ENCODE peak calls at places on chromosomes 5 and 9, in four cellular contexts. U is heart right ventricle, B is fibroblast of mammary gland, I is A549. D is an unnamed sample.

GRCh38 chr9:95991326-95991725 is 115.8 kb downstream of the ERCC6L2 start:
- DNase-seq in U (no peak), B (no peak), I (no peak), D (no peak)

GRCh38 chr5:157113007-157113406 is 4.2 kb upstream of the HAVCR2 start:
- DNase-seq in U (no peak), B (peak; percentile 57), I (no peak), D (no peak)

GRCh38 chr5:137646761-137647160 is 89.1 kb downstream of the KLHL3 start:
- DNase-seq in U (no peak), B (no peak), I (no peak), D (no peak)

GRCh38 chr9:86318187-86318586 is 35.8 kb upstream of the ISCA1 start:
- DNase-seq in U (no peak), B (no peak), I (no peak), D (no peak)

GRCh38 chr9:98378206-98379193 is 123.1 kb upstream of the TBC1D2 start:
- DNase-seq in U (no peak), B (peak; percentile 45), I (no peak), D (no peak)

GRCh38 chr9:34413229-34413852 is 36.6 kb upstream of the MYORG start:
- DNase-seq in U (peak; percentile 13), B (peak; percentile 59), I (peak; percentile 49), D (no peak)

GRCh38 chr9:135253305-135254004 is 166.0 kb downstream of the OLFM1 start:
- DNase-seq in U (no peak), B (no peak), I (no peak), D (no peak)

GRCh38 chr9:34992376-34992951 is 2.9 kb downstream of the DNAJB5 start:
- DNase-seq in U (peak; percentile 56), B (peak; percentile 97), I (no peak), D (no peak)

GRCh38 chr9:76458903-76459690 is at the start of gene GCNT1:
- DNase-seq in U (peak; percentile 88), B (peak; percentile 82), I (peak; percentile 88), D (peak; percentile 81)

GRCh38 chr5:68053202-68053601 is 162.4 kb upstream of the PIK3R1 start:
- DNase-seq in U (no peak), B (peak; percentile 60), I (no peak), D (no peak)

GRCh38 chr9:33817327-33818166 is 587 bp downstream of the UBE2R2 start:
- DNase-seq in U (peak; percentile 56), B (peak; percentile 70), I (peak; percentile 83), D (peak; percentile 52)

GRCh38 chr5:173202266-173202875 is 32.6 kb downstream of the NKX2-5 start:
- DNase-seq in U (no peak), B (no peak), I (no peak), D (no peak)

GRCh38 chr9:137740311-137740710 is 121.5 kb downstream of the EHMT1 start:
- DNase-seq in U (peak; percentile 51), B (peak; percentile 62), I (no peak), D (no peak)

GRCh38 chr5:43997647-43998251 is 391.5 kb downstream of the FGF10 start:
- DNase-seq in U (no peak), B (peak; percentile 77), I (peak; percentile 4), D (no peak)

GRCh38 chr9:117075636-117076035 is 339.2 kb downstream of the ASTN2 start:
- DNase-seq in U (no peak), B (no peak), I (no peak), D (no peak)

GRCh38 chr9:114954986-114955623 is 24.7 kb upstream of the TNFSF8 start:
- DNase-seq in U (no peak), B (no peak), I (no peak), D (no peak)

GRCh38 chr5:143933434-143933833 is 121.5 kb downstream of the HMHB1 start:
- DNase-seq in U (no peak), B (no peak), I (no peak), D (no peak)

GRCh38 chr9:94911986-94912635 is 185.6 kb downstream of the AOPEP start:
- DNase-seq in U (no peak), B (no peak), I (no peak), D (no peak)

GRCh38 chr9:114691046-114691955 is 9.3 kb upstream of the TEX48 start:
- DNase-seq in U (no peak), B (peak; percentile 90), I (peak; percentile 78), D (no peak)

GRCh38 chr9:112921549-112921948 is 30.9 kb upstream of the SLC46A2 start:
- DNase-seq in U (no peak), B (peak; percentile 73), I (no peak), D (no peak)

GRCh38 chr9:121558423-121558950 is 58.8 kb upstream of the GGTA1 start:
- DNase-seq in U (no peak), B (no peak), I (no peak), D (no peak)

GRCh38 chr9:105195259-105195658 is 49.2 kb upstream of the SLC44A1 start:
- DNase-seq in U (no peak), B (no peak), I (no peak), D (no peak)
- TF ChIP-seq CTCF in U (no peak), B (no peak), I (no peak), D (no peak)

DNA sequence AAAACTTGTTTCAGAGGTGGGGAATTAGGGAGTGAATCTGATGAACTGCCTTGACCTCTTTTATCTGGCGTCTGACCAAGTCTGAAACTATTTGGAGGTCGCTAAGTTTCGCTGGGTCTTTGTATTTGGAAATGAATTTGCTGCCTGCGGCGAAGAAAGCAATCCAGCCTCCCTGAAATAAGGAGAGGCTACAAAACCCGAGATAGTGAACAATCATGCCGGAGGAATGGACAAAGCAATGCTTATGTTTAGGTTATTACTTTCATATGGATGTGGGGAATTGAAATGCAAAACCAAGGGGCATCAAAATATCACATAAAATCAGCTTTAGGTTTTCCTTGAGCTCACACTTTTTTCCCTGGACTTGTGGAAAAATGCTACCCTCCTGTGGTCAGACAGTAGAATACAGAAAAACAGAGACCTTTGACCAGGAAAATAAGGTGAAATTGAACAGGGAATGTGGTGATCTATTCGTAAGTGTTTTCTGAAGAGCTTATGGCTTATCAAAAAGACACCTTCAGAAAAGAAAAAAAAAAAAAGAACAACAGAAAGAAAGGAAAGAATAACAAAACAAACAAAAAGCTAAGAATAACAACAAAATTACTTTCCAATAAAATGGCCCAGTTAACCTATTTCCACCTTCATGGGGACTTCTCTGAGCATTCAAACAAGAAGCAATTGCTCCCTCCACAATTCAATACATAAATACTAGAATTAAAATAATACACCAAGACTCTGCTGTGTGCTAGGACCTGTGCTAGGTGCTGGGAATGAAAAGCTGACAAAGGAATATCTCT is 68.6 kb upstream of the DPYSL3 start:
- DNase-seq in U (no peak), B (peak; percentile 71), I (peak; percentile 25), D (no peak)
- TF ChIP-seq CTCF in U (peak; percentile 77), B (peak; percentile 76), I (peak; percentile 77), D (no peak)

DNA sequence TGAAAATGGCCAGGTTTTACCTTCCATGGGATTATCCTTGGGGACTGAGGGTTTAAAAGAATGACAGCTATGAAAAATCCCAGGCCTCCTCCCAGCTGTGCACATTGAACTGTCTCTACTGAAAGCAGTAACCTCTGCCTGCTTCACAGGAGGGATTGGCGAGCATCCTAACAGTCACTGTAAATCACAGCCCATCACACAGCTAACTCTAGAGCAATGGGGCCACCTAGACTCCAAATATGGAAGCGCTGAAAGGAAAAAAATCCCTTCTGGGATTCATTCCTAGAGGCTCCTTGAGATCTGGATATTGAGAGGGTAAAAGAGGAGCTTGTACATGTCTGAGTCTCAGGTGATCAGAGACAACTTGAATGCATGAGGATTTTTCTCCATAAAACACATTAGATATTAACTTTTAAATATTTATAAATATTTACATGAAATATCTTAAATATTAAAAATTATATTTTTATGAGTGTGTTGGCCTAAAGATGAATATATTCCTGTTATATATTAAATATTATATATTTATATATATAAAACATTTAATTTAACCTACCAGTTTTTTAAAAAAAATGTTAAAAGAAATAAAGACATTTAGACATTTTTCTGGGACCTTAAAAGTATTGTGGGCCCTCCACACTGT is 133.8 kb upstream of the SLC24A2 start:
- DNase-seq in U (no peak), B (peak; percentile 71), I (peak; percentile 28), D (no peak)
- TF ChIP-seq CTCF in U (peak; percentile 46), B (peak; percentile 69), I (peak; percentile 43), D (no peak)

DNA sequence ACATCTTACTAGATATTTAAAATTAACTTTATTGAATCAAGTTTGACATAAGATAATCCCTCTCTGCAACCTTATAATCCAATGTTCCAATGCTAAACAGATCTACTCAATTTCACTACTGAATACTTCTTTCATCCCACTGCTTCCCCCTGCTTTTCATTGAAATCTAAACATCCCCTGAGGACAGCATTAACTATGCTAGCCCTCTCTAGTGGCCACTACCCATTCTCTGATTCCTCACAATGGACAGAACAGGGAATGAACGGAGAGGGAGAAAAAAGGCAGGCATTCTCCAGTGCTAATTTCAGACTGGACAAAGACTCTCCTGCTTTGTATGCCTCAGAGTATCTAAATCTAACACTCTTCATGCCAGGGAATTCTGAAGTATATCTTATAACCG is 54.3 kb upstream of the RGS7BP start:
- DNase-seq in U (no peak), B (no peak), I (no peak), D (no peak)
- TF ChIP-seq CTCF in U (no peak), B (no peak), I (no peak), D (no peak)

GRCh38 chr9:2179557-2179956 is 164.4 kb downstream of the SMARCA2 start:
- DNase-seq in U (no peak), B (no peak), I (no peak), D (no peak)
- TF ChIP-seq CTCF in U (no peak), B (no peak), I (no peak), D (no peak)

GRCh38 chr9:757246-757881 is 84.1 kb upstream of the DMRT1 start:
- DNase-seq in U (no peak), B (peak; percentile 72), I (no peak), D (no peak)
- TF ChIP-seq CTCF in U (peak; percentile 68), B (peak; percentile 71), I (peak; percentile 45), D (no peak)

GRCh38 chr5:45774528-45774927 is 78.3 kb upstream of the HCN1 start:
- DNase-seq in U (no peak), B (no peak), I (peak; percentile 0), D (no peak)
- TF ChIP-seq CTCF in U (peak; percentile 39), B (peak; percentile 0), I (no peak), D (no peak)

GRCh38 chr5:15598294-15598902 is 98.4 kb downstream of the FBXL7 start:
- DNase-seq in U (no peak), B (peak; percentile 27), I (no peak), D (no peak)
- TF ChIP-seq CTCF in U (peak; percentile 61), B (peak; percentile 70), I (peak; percentile 8), D (no peak)

D was measured in natural killer cell.